ENCODE peak calls at places on chromosomes 3 and 15, in nine cellular contexts. D is left ventricle myocardium inferior, B is left lung, N is body of pancreas, H is tibial nerve, X is Panc1, W is neural progenitor cell, I is mucosa of descending colon, G is kidney. C is an unnamed sample.

GRCh38 chr3:53402323-53402722 is 55.0 kb upstream of the DCP1A start:
- DNase-seq in N (no peak), D (no peak), H (no peak), I (no peak), B (no peak), G (no peak), W (no peak), X (no peak), C (no peak)

GRCh38 chr3:32239638-32240550 is 1.4 kb downstream of the CMTM8 start:
- DNase-seq in B (no peak), D (no peak), W (peak; percentile 52), N (peak; percentile 46), I (peak; percentile 50), G (no peak), H (no peak), X (no peak), C (peak; percentile 17)

GRCh38 chr3:133490468-133491351 is 82.8 kb upstream of the CDV3 start:
- DNase-seq in B (no peak), I (no peak), W (no peak), H (no peak), D (no peak), X (no peak), G (no peak), N (no peak), C (peak; percentile 78)

GRCh38 chr3:186967686-186968085 is 37.4 kb downstream of the ST6GAL1 start:
- DNase-seq in W (no peak), I (no peak), G (no peak), X (no peak), B (no peak), H (no peak), D (no peak), N (no peak), C (no peak)

GRCh38 chr15:90062023-90062728 is 40.1 kb downstream of the IDH2 start:
- DNase-seq in W (peak; percentile 79), N (peak; percentile 86), H (no peak), G (peak; percentile 88), X (no peak), D (peak; percentile 54), B (peak; percentile 80), I (peak; percentile 91), C (no peak)

GRCh38 chr15:84826369-84826823 is 9.2 kb downstream of the ALPK3 start:
- DNase-seq in G (no peak), W (peak; percentile 63), N (peak; percentile 75), B (no peak), X (no peak), I (peak; percentile 59), D (no peak), H (peak; percentile 57), C (no peak)

GRCh38 chr3:184186184-184186901 is at the start of gene ABCF3:
- DNase-seq in I (no peak), D (peak; percentile 46), X (no peak), N (no peak), H (no peak), G (peak; percentile 83), W (no peak), B (no peak), C (no peak)

GRCh38 chr3:30500666-30501399 is 105.6 kb upstream of the TGFBR2 start:
- DNase-seq in X (no peak), N (no peak), W (no peak), B (no peak), H (no peak), D (no peak), I (no peak), G (no peak), C (no peak)

GRCh38 chr15:85642693-85643058 is 152.0 kb downstream of the KLHL25 start:
- DNase-seq in B (peak; percentile 55), I (peak; percentile 48), G (no peak), W (no peak), N (no peak), H (peak; percentile 65), X (no peak), D (peak; percentile 64), C (no peak)

GRCh38 chr15:87287156-87287555 is 969.4 kb downstream of the NTRK3 start:
- DNase-seq in N (no peak), W (no peak), G (no peak), X (no peak), B (no peak), D (no peak), I (no peak), H (no peak), C (no peak)

GRCh38 chr3:61181874-61182273 is 69.4 kb downstream of the FHIT start:
- DNase-seq in X (no peak), H (no peak), N (no peak), I (no peak), G (no peak), W (no peak), B (no peak), D (no peak), C (no peak)

GRCh38 chr15:29773816-29774215 is 48.5 kb downstream of the TJP1 start:
- DNase-seq in X (no peak), G (no peak), I (no peak), B (no peak), W (no peak), N (no peak), H (no peak), D (no peak), C (no peak)

GRCh38 chr3:111284485-111285187 is 213.0 kb downstream of the NECTIN3 start:
- DNase-seq in G (no peak), X (no peak), D (no peak), H (no peak), I (no peak), N (no peak), B (no peak), W (peak; percentile 47), C (no peak)

GRCh38 chr3:168524129-168524528 is 428.4 kb upstream of the GOLIM4 start:
- DNase-seq in H (no peak), I (no peak), B (no peak), X (no peak), W (no peak), N (no peak), D (no peak), G (no peak), C (no peak)

GRCh38 chr15:61151791-61152190 is 77.3 kb downstream of the RORA start:
- DNase-seq in D (no peak), I (no peak), W (no peak), X (no peak), H (no peak), B (no peak), N (no peak), G (no peak), C (no peak)

GRCh38 chr15:88606437-88606794 is 14.7 kb upstream of the AEN start:
- DNase-seq in W (no peak), N (no peak), G (no peak), B (no peak), H (no peak), D (no peak), X (no peak), I (no peak), C (no peak)

GRCh38 chr3:63961891-63962290 is 49.7 kb upstream of the SCAANT1 start:
- DNase-seq in G (no peak), B (no peak), H (no peak), W (no peak), I (no peak), N (no peak), D (no peak), X (peak; percentile 28), C (no peak)

GRCh38 chr15:78037779-78038305 is 39.7 kb downstream of the TBC1D2B start:
- DNase-seq in X (no peak), G (no peak), I (no peak), W (no peak), H (no peak), D (no peak), B (no peak), N (no peak), C (no peak)

GRCh38 chr15:41256577-41257038 is 25.5 kb downstream of the CHP1 start:
- DNase-seq in I (no peak), W (no peak), B (no peak), H (no peak), G (no peak), N (no peak), D (no peak), X (no peak), C (no peak)

GRCh38 chr3:197592361-197593045 is 36.7 kb upstream of the BDH1 start:
- DNase-seq in W (no peak), D (no peak), N (no peak), X (no peak), B (no peak), G (no peak), H (no peak), I (no peak), C (no peak)

DNA sequence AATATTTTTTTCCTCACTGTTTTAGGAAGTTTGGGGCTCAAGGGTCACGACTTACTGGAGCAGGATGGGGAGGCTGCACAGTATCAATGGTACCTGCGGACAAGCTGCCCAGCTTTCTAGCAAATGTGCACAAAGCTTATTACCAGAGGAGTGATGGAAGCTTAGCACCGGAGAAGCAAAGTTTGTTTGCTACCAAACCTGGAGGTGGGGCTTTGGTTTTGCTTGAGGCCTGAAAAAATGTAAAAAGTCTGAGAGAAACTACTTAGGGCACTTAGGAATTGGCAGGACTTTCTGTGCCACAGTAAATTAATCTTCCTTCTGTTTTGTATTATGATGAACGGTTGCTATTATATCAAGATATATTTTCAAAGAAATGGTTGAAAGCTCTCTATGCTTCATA is 95.1 kb upstream of the FGF7 start:
- DNase-seq in W (no peak), D (no peak), B (no peak), X (no peak), H (no peak), N (no peak), G (no peak), I (no peak), C (no peak)
- H3K4me1 ChIP-seq in W (peaks cover 9% of the 10 kb centered on the region), D (no peaks in the 10 kb centered on the region), B (no peaks in the 10 kb centered on the region), X (no peaks in the 10 kb centered on the region), H (no peaks in the 10 kb centered on the region), N (no peaks in the 10 kb centered on the region), G (no peaks in the 10 kb centered on the region), I (no peaks in the 10 kb centered on the region), C (no peaks in the 10 kb centered on the region)

GRCh38 chr3:43335799-43336198 is 49.5 kb downstream of the SNRK start:
- DNase-seq in W (no peak), I (no peak), G (no peak), B (no peak), D (no peak), N (no peak), X (no peak), H (no peak), C (no peak)
- H3K9me3 ChIP-seq in W (peaks cover 27% of the 10 kb centered on the region), I (peaks cover 40% of the 10 kb centered on the region), G (peaks cover 28% of the 10 kb centered on the region), B (peaks cover 42% of the 10 kb centered on the region), D (peaks cover 46% of the 10 kb centered on the region), N (no peaks in the 10 kb centered on the region), X (peaks cover 24% of the 10 kb centered on the region), H (peaks cover 26% of the 10 kb centered on the region), C (peaks cover 35% of the 10 kb centered on the region)

GRCh38 chr3:122789585-122790273 is 3.9 kb downstream of the HSPBAP1 start:
- DNase-seq in N (no peak), G (no peak), H (no peak), D (no peak), B (no peak), W (no peak), X (no peak), I (no peak), C (no peak)
- H3K4me1 ChIP-seq in N (peaks cover 26% of the 10 kb centered on the region), G (peaks cover 10% of the 10 kb centered on the region), H (peaks cover 24% of the 10 kb centered on the region), D (peaks cover 18% of the 10 kb centered on the region), B (peaks cover 43% of the 10 kb centered on the region), W (peaks cover 7% of the 10 kb centered on the region), X (peaks cover 4% of the 10 kb centered on the region), I (peaks cover 5% of the 10 kb centered on the region), C (peaks cover 19% of the 10 kb centered on the region)

DNA sequence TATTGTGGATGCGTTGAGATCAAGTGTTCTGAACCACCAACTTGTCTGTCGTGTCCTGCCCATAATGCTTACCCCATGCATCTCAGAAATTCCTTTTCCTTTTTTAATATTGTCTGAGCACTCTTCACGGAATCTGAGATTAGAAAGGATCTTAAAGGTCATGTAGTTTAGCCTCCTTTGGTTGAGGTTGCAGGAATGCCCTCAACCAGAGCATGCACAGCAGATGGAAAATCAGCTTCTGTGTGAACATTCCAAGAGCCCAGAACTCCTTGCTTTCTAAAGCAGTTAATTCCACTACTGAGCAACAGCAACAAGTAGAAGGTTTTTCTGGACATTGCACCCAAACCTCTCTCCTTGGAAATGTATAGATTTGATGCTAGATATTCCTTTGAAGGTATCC is 153.7 kb downstream of the TPRG1 start:
- DNase-seq in N (no peak), G (no peak), B (no peak), I (no peak), D (no peak), W (no peak), H (no peak), X (no peak), C (no peak)
- H3K9me3 ChIP-seq in N (no peaks in the 10 kb centered on the region), G (no peaks in the 10 kb centered on the region), B (no peaks in the 10 kb centered on the region), I (no peaks in the 10 kb centered on the region), D (no peaks in the 10 kb centered on the region), W (no peaks in the 10 kb centered on the region), H (no peaks in the 10 kb centered on the region), X (peaks cover 4% of the 10 kb centered on the region), C (no peaks in the 10 kb centered on the region)

C was measured in esophagus muscularis mucosa.